ENCODE peak calls at places on chromosomes 7 and 10, in ten cellular contexts. X is left ventricle myocardium inferior; V is stimulated activated CD8-positive, alpha-beta memory T cell treated with anti-CD3 and anti-CD28 coated beads, Interleukin-4, amount 100 ng/mL, for 1 hour; Q is iPS-NIHi11; Y is ACHN; C is activated T-cell treated with anti-CD3 and anti-CD28 coated beads, Interleukin-2, amount 50 U/mL, for 72 hours; J is GM20000; S is ecto neural progenitor cell; Z is activated CD8-positive, alpha-beta memory T cell treated with anti-CD3 and anti-CD28 coated beads, Interleukin-2, amount 50 U/mL, for 4 hours; K is effector CD8-positive, alpha-beta T cell. U is an unnamed sample.

GRCh38 chr7:108528183-108528712 is 2.3 kb upstream of the PNPLA8 start:
- DNase-seq in C (no peak), S (no peak), X (no peak), J (no peak), Z (no peak), K (no peak), V (no peak), Y (no peak), Q (no peak), U (no peak)

GRCh38 chr10:25831138-25831537 is 102.9 kb upstream of the MYO3A start:
- DNase-seq in S (no peak), J (no peak), V (no peak), C (no peak), Y (peak), Q (no peak), Z (no peak), K (no peak), X (no peak), U (no peak)

GRCh38 chr7:150931199-150931869 is 46.8 kb downstream of the KCNH2 start:
- DNase-seq in J (no peak), Z (no peak), V (no peak), Y (no peak), X (no peak), C (peak), S (no peak), Q (no peak), K (peak), U (no peak)

GRCh38 chr7:141355057-141355456 is 196.2 kb upstream of the AGK start:
- DNase-seq in Y (peak), V (no peak), S (no peak), X (no peak), C (no peak), Q (no peak), Z (no peak), J (no peak), K (no peak), U (no peak)

GRCh38 chr10:132880148-132880981 is 62.0 kb downstream of the CFAP46 start:
- DNase-seq in Z (no peak), C (no peak), V (no peak), J (no peak), S (no peak), Q (no peak), K (no peak), X (no peak), Y (no peak), U (no peak)

GRCh38 chr7:117600912-117601311 is 121.1 kb downstream of the CFTR start:
- DNase-seq in S (no peak), C (no peak), Y (no peak), V (no peak), J (no peak), Q (no peak), K (no peak), Z (no peak), X (no peak), U (no peak)

GRCh38 chr7:45267262-45267661 is 109.7 kb downstream of the RAMP3 start:
- DNase-seq in X (no peak), V (no peak), K (no peak), S (no peak), Q (peak), Z (no peak), Y (peak), C (no peak), J (no peak), U (no peak)

GRCh38 chr7:40944981-40945585 is 757.8 kb downstream of the INHBA start:
- DNase-seq in C (no peak), Y (no peak), Q (no peak), S (no peak), V (no peak), K (no peak), J (no peak), Z (no peak), X (no peak), U (no peak)

GRCh38 chr7:131642429-131642828 is 86.0 kb upstream of the PODXL start:
- DNase-seq in J (no peak), Z (no peak), C (no peak), V (no peak), Y (no peak), Q (no peak), X (no peak), K (no peak), S (no peak), U (no peak)

GRCh38 chr7:44473295-44473694 is 17.2 kb downstream of the NUDCD3 start:
- DNase-seq in J (no peak), V (no peak), Z (no peak), S (no peak), C (no peak), Y (peak), X (no peak), Q (no peak), K (no peak), U (no peak)